ENCODE peak calls at places on chromosomes 3 and 15, in four cellular contexts. One of them, this sample, is unnamed. For H3K4me1, the result is how much of the 10 kb centered on the place peaks cover.

GRCh38 chr3:112735927-112736326 is 95.0 kb upstream of the CCDC80 start:
- DNase-seq in GM23338: no peak
- DNase-seq in SK-N-SH: no peak
- DNase-seq in HCT116: no peak
- DNase-seq in this sample: peak

GRCh38 chr15:78907577-78907976 is 34.9 kb downstream of the MORF4L1 start:
- DNase-seq in GM23338: peak
- DNase-seq in SK-N-SH: peak
- DNase-seq in HCT116: no peak
- DNase-seq in this sample: peak

GRCh38 chr15:31206386-31207174 is 105.1 kb upstream of the TRPM1 start:
- DNase-seq in GM23338: no peak
- DNase-seq in SK-N-SH: peak
- DNase-seq in HCT116: no peak
- DNase-seq in this sample: no peak

GRCh38 chr3:58141766-58142345 is 68.9 kb downstream of the DNASE1L3 start:
- DNase-seq in GM23338: no peak
- DNase-seq in SK-N-SH: no peak
- DNase-seq in HCT116: no peak
- DNase-seq in this sample: no peak

GRCh38 chr15:85482896-85483295 is 102.5 kb downstream of the AKAP13 start:
- DNase-seq in GM23338: no peak
- DNase-seq in SK-N-SH: no peak
- DNase-seq in HCT116: no peak
- DNase-seq in this sample: no peak

GRCh38 chr3:195003006-195003892 is 267.7 kb downstream of the XXYLT1 start:
- DNase-seq in GM23338: no peak
- DNase-seq in SK-N-SH: no peak
- DNase-seq in HCT116: no peak
- DNase-seq in this sample: no peak

GRCh38 chr15:41798607-41799487 is 24.6 kb downstream of the MAPKBP1 start:
- DNase-seq in GM23338: no peak
- DNase-seq in SK-N-SH: no peak
- DNase-seq in HCT116: no peak
- DNase-seq in this sample: no peak

GRCh38 chr3:169971522-169971921 is 4.9 kb downstream of the SEC62 start:
- DNase-seq in GM23338: no peak
- DNase-seq in SK-N-SH: no peak
- DNase-seq in HCT116: no peak
- DNase-seq in this sample: no peak

GRCh38 chr3:121690777-121691405 is 30.2 kb upstream of the HCLS1 start:
- DNase-seq in GM23338: no peak
- DNase-seq in SK-N-SH: no peak
- DNase-seq in HCT116: no peak
- DNase-seq in this sample: peak

GRCh38 chr3:188296761-188297689 is 143.1 kb downstream of the LPP start:
- DNase-seq in GM23338: no peak
- DNase-seq in SK-N-SH: no peak
- DNase-seq in HCT116: no peak
- DNase-seq in this sample: peak

GRCh38 chr15:60682615-60683014 is 203.7 kb upstream of the ICE2 start:
- DNase-seq in GM23338: no peak
- DNase-seq in SK-N-SH: no peak
- DNase-seq in HCT116: no peak
- DNase-seq in this sample: no peak

DNA sequence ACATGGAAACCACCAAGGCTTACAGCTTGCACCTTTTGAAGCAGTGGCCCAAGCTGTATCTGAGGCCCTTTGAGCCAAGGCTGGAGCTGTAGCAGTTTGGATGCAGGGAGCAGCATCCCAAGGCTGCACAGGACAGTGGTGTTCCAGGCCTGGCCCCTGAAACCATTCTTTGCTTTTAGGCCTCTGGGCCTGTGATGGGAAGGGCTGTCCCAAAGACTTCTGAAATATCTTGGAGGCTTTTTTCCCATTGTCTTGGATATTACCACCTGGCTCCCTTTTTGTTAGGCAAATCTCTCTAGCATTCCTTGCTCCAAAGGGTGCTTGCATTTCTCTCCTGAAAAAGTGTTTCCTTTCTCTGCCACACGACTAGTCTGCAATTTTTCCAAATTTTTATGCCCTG is 302.8 kb upstream of the MDFIC2 start:
- DNase-seq in GM23338: peak
- DNase-seq in SK-N-SH: no peak
- DNase-seq in HCT116: no peak
- DNase-seq in this sample: no peak
- H3K4me1 ChIP-seq in GM23338: under half
- H3K4me1 ChIP-seq in SK-N-SH: under half
- H3K4me1 ChIP-seq in HCT116: under half
- H3K4me1 ChIP-seq in this sample: under half

GRCh38 chr15:50884583-50884982 is 23.9 kb upstream of the AP4E1 start:
- DNase-seq in GM23338: no peak
- DNase-seq in SK-N-SH: no peak
- DNase-seq in HCT116: no peak
- DNase-seq in this sample: no peak
- TF ChIP-seq EZH2phosphoT487 in GM23338: no peak
- TF ChIP-seq EZH2phosphoT487 in SK-N-SH: no peak
- TF ChIP-seq EZH2phosphoT487 in HCT116: no peak
- TF ChIP-seq EZH2phosphoT487 in this sample: no peak

GRCh38 chr3:52126500-52126899 is 27.7 kb downstream of the POC1A start:
- DNase-seq in GM23338: no peak
- DNase-seq in SK-N-SH: no peak
- DNase-seq in HCT116: no peak
- DNase-seq in this sample: no peak

GRCh38 chr3:52130966-52131637 is 23.1 kb downstream of the POC1A start:
- DNase-seq in GM23338: no peak
- DNase-seq in SK-N-SH: no peak
- DNase-seq in HCT116: no peak
- DNase-seq in this sample: no peak

GRCh38 chr3:52126036-52126435 is 28.2 kb downstream of the POC1A start:
- DNase-seq in GM23338: no peak
- DNase-seq in SK-N-SH: no peak
- DNase-seq in HCT116: no peak
- DNase-seq in this sample: no peak

GRCh38 chr3:52124766-52125165 is 29.5 kb downstream of the POC1A start:
- DNase-seq in GM23338: no peak
- DNase-seq in SK-N-SH: no peak
- DNase-seq in HCT116: no peak
- DNase-seq in this sample: no peak

DNA sequence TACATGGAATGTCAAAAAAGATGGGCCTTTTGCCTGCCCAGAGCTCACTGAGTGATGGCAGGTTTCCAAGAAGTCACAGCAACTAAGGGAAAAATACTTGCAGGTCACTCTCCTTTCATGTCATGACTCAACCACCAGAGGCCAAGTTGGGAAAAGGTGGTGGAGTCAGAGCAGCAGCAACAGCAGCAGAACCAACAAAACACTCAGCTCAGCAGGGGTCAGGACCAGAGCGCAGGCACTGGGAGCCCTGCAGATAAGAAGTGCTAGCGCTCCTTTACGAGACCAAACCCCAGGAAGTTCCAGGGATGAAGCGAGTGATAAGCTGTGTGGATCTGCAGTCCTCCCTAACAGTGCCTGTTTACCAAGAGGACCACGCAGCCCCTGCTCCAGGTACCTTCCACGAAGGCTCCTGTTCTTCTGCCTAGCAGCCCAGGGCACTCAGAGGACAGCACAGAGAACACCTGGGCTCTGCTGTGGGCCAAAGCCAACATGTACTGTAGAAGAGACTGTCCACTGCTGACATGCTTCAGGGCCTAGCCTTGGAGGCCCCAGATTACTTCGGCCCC is 26.0 kb downstream of the POC1A start:
- DNase-seq in GM23338: peak
- DNase-seq in SK-N-SH: peak
- DNase-seq in HCT116: peak
- DNase-seq in this sample: no peak
- H3K27ac ChIP-seq in GM23338: no peak
- H3K27ac ChIP-seq in SK-N-SH: peak
- H3K27ac ChIP-seq in HCT116: peak
- H3K27ac ChIP-seq in this sample: no peak

GRCh38 chr15:26759991-26760390 is 12.9 kb downstream of the GABRB3 start:
- DNase-seq in GM23338: no peak
- DNase-seq in SK-N-SH: no peak
- DNase-seq in HCT116: no peak
- DNase-seq in this sample: no peak
- H3K4me1 ChIP-seq in GM23338: half or more
- H3K4me1 ChIP-seq in SK-N-SH: under half
- H3K4me1 ChIP-seq in HCT116: under half
- H3K4me1 ChIP-seq in this sample: under half

DNA sequence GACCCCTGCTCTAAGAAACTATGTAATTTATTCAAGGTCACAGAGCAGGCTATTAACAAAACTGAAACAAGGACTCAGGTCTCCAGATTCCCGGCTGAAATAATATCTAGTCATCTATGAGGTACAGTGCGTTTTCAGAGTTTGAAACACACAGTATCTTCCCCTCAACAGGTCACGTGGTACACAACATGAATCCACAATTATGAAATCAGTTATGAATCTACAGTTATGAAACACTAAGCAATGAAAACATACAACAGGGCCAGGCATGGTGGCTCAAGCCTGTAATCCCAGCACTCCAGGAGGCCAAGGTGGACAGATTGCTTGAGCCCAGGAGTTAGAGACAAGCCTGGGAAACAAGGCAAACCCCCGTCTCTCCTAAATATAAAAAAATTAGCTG is 72.7 kb downstream of the FSIP1 start:
- DNase-seq in GM23338: no peak
- DNase-seq in SK-N-SH: no peak
- DNase-seq in HCT116: no peak
- DNase-seq in this sample: no peak
- TF ChIP-seq EZH2phosphoT487 in GM23338: no peak
- TF ChIP-seq EZH2phosphoT487 in SK-N-SH: no peak
- TF ChIP-seq EZH2phosphoT487 in HCT116: no peak
- TF ChIP-seq EZH2phosphoT487 in this sample: no peak

GRCh38 chr3:174255454-174255853 is 603.7 kb upstream of the NAALADL2 start:
- DNase-seq in GM23338: no peak
- DNase-seq in SK-N-SH: no peak
- DNase-seq in HCT116: no peak
- DNase-seq in this sample: no peak
- H3K27ac ChIP-seq in GM23338: no peak
- H3K27ac ChIP-seq in SK-N-SH: no peak
- H3K27ac ChIP-seq in HCT116: no peak
- H3K27ac ChIP-seq in this sample: no peak

GRCh38 chr3:177966493-177966892 is 569.7 kb upstream of the KCNMB2 start:
- DNase-seq in GM23338: no peak
- DNase-seq in SK-N-SH: no peak
- DNase-seq in HCT116: no peak
- DNase-seq in this sample: no peak
- H3K4me1 ChIP-seq in GM23338: under half
- H3K4me1 ChIP-seq in SK-N-SH: under half
- H3K4me1 ChIP-seq in HCT116: under half
- H3K4me1 ChIP-seq in this sample: under half

DNA sequence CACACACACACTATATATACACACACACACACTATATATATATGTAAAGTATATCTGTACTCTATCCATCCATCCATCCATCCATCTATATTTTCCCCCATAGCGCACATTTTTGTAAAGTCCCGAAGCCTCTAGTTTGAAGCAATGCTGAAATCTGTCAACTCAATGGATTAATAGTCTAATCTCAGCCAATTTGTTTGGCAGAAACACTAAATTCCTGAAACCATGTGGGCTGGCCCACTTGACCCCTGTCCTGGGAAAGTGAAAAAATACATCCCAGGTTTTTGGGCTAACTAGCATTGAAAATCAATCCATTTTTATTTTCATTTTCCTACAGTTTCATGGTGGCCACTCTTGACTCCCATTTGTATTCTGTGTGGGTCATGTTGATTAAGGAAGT is 166.7 kb downstream of the SLCO3A1 start:
- DNase-seq in GM23338: no peak
- DNase-seq in SK-N-SH: no peak
- DNase-seq in HCT116: no peak
- DNase-seq in this sample: no peak
- TF ChIP-seq EZH2phosphoT487 in GM23338: no peak
- TF ChIP-seq EZH2phosphoT487 in SK-N-SH: no peak
- TF ChIP-seq EZH2phosphoT487 in HCT116: no peak
- TF ChIP-seq EZH2phosphoT487 in this sample: no peak

DNA sequence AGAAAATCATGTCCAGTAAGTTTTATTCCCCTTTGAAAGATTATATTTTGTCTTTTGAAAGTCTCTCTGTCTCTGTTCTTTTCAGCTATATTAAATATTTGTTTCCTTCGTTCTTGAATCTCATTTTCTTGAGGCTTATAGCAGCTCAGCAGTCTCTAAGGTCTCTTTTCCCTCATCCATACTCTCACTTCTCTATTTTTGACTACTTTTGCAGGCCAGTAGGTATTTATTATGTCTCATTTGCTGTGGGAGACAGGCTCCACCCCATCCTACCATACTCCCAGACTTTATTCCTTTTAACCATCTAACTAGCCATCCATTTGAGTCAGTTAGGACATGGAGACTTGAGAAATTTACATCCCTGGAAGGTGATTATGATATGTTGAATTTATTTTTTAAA is 71.0 kb downstream of the FILIP1L start:
- DNase-seq in GM23338: no peak
- DNase-seq in SK-N-SH: no peak
- DNase-seq in HCT116: no peak
- DNase-seq in this sample: no peak
- H3K27ac ChIP-seq in GM23338: no peak
- H3K27ac ChIP-seq in SK-N-SH: peak
- H3K27ac ChIP-seq in HCT116: no peak
- H3K27ac ChIP-seq in this sample: no peak